ENCODE peak calls at places on chromosomes 7 and 10, in five cellular contexts. A, T, D, M and O are unnamed samples.
A peak's percentile ranks its signal among the peaks of the same experiment; 100 is the strongest.

GRCh38 chr10:103168436-103168835 is 24.6 kb downstream of the NT5C2 start:
- DNase-seq in A (no peak), T (peak; percentile 37), D (no peak), M (peak; percentile 36), O (no peak)

GRCh38 chr7:68246189-68246633 is 1249.6 kb downstream of the TYW1 start:
- DNase-seq in A (no peak), T (no peak), D (no peak), M (no peak), O (no peak)

GRCh38 chr7:130254555-130254954 is 12.1 kb upstream of the CPA2 start:
- DNase-seq in A (no peak), T (no peak), D (no peak), M (no peak), O (no peak)

GRCh38 chr7:40204581-40204980 is 69.8 kb downstream of the SUGCT start:
- DNase-seq in A (no peak), T (no peak), D (no peak), M (no peak), O (no peak)

GRCh38 chr7:47830015-47830414 is 118.3 kb downstream of the PKD1L1 start:
- DNase-seq in A (no peak), T (no peak), D (no peak), M (no peak), O (no peak)

GRCh38 chr7:134943785-134944400 is 42.4 kb upstream of the AGBL3 start:
- DNase-seq in A (peak; percentile 67), T (peak; percentile 58), D (peak; percentile 13), M (peak; percentile 55), O (peak; percentile 66)

GRCh38 chr7:129438839-129439640 is 4.8 kb downstream of the STRIP2 start:
- DNase-seq in A (no peak), T (peak; percentile 82), D (peak; percentile 27), M (peak; percentile 81), O (no peak)

GRCh38 chr7:99864041-99864440 is 12.8 kb downstream of the OR2AE1 start:
- DNase-seq in A (no peak), T (peak; percentile 20), D (no peak), M (no peak), O (no peak)

GRCh38 chr10:72557362-72557761 is 68.5 kb downstream of the MICU1 start:
- DNase-seq in A (no peak), T (peak; percentile 78), D (no peak), M (no peak), O (no peak)

GRCh38 chr7:128266891-128267839 is 26.1 kb downstream of the LEP start:
- DNase-seq in A (no peak), T (peak; percentile 59), D (peak; percentile 43), M (no peak), O (no peak)

GRCh38 chr7:134865001-134865845 is 85.8 kb downstream of the CALD1 start:
- DNase-seq in A (no peak), T (peak; percentile 78), D (no peak), M (no peak), O (peak; percentile 17)

GRCh38 chr7:9488555-9488954 is 1055.1 kb downstream of the NXPH1 start:
- DNase-seq in A (no peak), T (peak; percentile 62), D (no peak), M (peak; percentile 65), O (no peak)

GRCh38 chr7:157006205-157006747 is 4.2 kb downstream of the MNX1 start:
- DNase-seq in A (no peak), T (no peak), D (no peak), M (no peak), O (peak; percentile 44)

GRCh38 chr7:133789951-133790350 is 337.2 kb upstream of the LRGUK start:
- DNase-seq in A (no peak), T (no peak), D (no peak), M (no peak), O (no peak)

GRCh38 chr7:143345428-143345900 is 17.0 kb downstream of the FAM131B start:
- DNase-seq in A (no peak), T (peak; percentile 33), D (peak; percentile 76), M (peak; percentile 55), O (no peak)

GRCh38 chr7:45888185-45888992 is at the start of gene IGFBP1:
- DNase-seq in A (no peak), T (no peak), D (peak; percentile 68), M (peak; percentile 38), O (no peak)

GRCh38 chr7:85030893-85031292 is 156.0 kb downstream of the SEMA3D start:
- DNase-seq in A (no peak), T (peak; percentile 64), D (no peak), M (peak; percentile 50), O (peak; percentile 4)

GRCh38 chr7:36788814-36789470 is 64.6 kb upstream of the AOAH start:
- DNase-seq in A (no peak), T (no peak), D (no peak), M (no peak), O (no peak)

GRCh38 chr7:133742709-133743538 is 384.2 kb upstream of the LRGUK start:
- DNase-seq in A (no peak), T (peak; percentile 38), D (peak; percentile 30), M (peak; percentile 48), O (peak; percentile 4)

GRCh38 chr10:133103311-133103910 is 15.7 kb downstream of the ADGRA1 start:
- DNase-seq in A (no peak), T (no peak), D (no peak), M (no peak), O (no peak)

GRCh38 chr10:48450811-48451466 is 144.5 kb downstream of the MAPK8 start:
- DNase-seq in A (peak; percentile 28), T (no peak), D (no peak), M (no peak), O (no peak)

GRCh38 chr10:42781893-42782445 is 626 bp upstream of the BMS1 start:
- DNase-seq in A (no peak), T (peak; percentile 20), D (peak; percentile 11), M (no peak), O (no peak)

GRCh38 chr7:103487419-103487818 is 41.4 kb upstream of the SLC26A5 start:
- DNase-seq in A (no peak), T (no peak), D (no peak), M (no peak), O (no peak)

GRCh38 chr7:44963526-44964290 is 15.1 kb downstream of the MYO1G start:
- DNase-seq in A (no peak), T (no peak), D (no peak), M (no peak), O (peak; percentile 29)

GRCh38 chr10:78149193-78149592 is 115.5 kb downstream of the RPS24 start:
- DNase-seq in A (no peak), T (peak; percentile 15), D (no peak), M (no peak), O (no peak)

GRCh38 chr7:157113607-157114006 is 25.1 kb upstream of the UBE3C start:
- DNase-seq in A (no peak), T (no peak), D (no peak), M (no peak), O (no peak)

GRCh38 chr10:4242561-4243035 is 457.6 kb upstream of the KLF6 start:
- DNase-seq in A (no peak), T (peak; percentile 94), D (no peak), M (peak; percentile 89), O (no peak)

GRCh38 chr7:30411173-30411572 is 67.4 kb downstream of the NOD1 start:
- DNase-seq in A (no peak), T (no peak), D (no peak), M (no peak), O (no peak)

GRCh38 chr7:101172005-101172853 is 6.9 kb upstream of the VGF start:
- DNase-seq in A (no peak), T (no peak), D (no peak), M (no peak), O (no peak)

GRCh38 chr10:6052247-6053221 is 9.6 kb downstream of the IL2RA start:
- DNase-seq in A (no peak), T (no peak), D (peak; percentile 52), M (no peak), O (no peak)

GRCh38 chr10:11325817-11326216 is 285.6 kb downstream of the USP6NL start:
- DNase-seq in A (no peak), T (peak; percentile 41), D (no peak), M (no peak), O (no peak)

DNA sequence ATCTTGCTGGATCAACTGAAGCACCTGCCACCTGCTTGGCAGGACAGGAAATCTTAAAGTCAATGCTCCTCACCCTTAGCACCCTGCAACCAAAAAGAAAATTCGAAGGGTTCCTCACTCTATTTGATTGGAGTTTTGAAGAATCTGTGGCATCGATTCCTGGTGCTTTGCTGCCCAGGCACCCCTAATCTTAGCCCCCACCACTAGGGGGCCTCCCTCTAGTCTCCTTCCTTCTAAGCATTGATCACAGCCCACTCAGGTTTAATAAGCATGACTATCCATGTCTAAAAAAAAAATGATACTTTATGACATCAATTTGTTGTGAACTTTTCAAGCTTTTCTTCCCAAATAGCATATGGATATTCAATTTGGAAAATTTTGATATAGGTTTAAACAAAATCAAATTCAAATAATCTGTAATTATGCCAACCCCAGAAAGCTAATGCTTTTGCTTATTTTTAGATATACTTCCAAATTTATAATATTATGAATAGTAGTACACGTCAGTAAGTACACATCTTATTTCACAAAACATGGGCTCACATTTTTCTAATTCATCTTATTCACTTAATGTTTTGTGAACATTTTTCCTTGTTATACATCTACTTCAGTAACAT is 45.3 kb downstream of the NRG3 start:
- DNase-seq in A (peak; percentile 37), T (no peak), D (peak; percentile 75), M (peak; percentile 10), O (peak; percentile 22)
- TF ChIP-seq CTCF in A (peak; percentile 69), T (no peak), D (peak; percentile 87), M (peak; percentile 78), O (peak; percentile 48)

GRCh38 chr7:140640727-140641531 is at the start of gene DENND2A:
- DNase-seq in A (peak; percentile 62), T (no peak), D (no peak), M (peak; percentile 20), O (peak; percentile 57)

GRCh38 chr7:140635821-140636220 is 4.8 kb downstream of the DENND2A start:
- DNase-seq in A (no peak), T (no peak), D (no peak), M (no peak), O (no peak)

GRCh38 chr7:140640060-140640611 is 477 bp downstream of the DENND2A start:
- DNase-seq in A (peak; percentile 56), T (no peak), D (no peak), M (no peak), O (peak; percentile 56)

GRCh38 chr7:140639366-140640053 is 1.1 kb downstream of the DENND2A start:
- DNase-seq in A (no peak), T (peak; percentile 60), D (no peak), M (no peak), O (no peak)

GRCh38 chr7:140638311-140638791 is 2.3 kb downstream of the DENND2A start:
- DNase-seq in A (no peak), T (peak; percentile 51), D (no peak), M (no peak), O (no peak)
- TF ChIP-seq CTCF in A (no peak), T (peak; percentile 32), D (no peak), M (no peak), O (no peak)

DNA sequence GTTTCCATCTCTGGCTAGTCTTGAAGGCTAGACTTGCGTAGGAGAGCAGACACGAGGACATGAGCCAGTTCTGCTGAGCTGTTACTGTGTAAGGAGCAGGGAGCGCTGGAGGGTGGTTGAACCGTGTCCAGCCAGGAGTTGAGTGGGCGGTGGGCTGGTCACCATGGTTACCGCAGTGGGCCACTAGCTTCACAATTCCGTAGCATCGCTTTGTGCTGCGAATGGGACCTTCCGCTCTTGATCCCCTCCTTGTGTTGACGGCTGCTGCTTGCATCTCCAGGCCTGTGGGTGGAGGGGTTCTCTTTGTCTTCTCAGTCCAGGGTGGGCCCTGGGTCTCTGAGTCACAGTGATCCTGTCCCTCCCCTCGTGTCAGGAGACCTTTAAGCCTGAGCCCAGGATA is 49.4 kb upstream of the OCM start:
- DNase-seq in A (no peak), T (peak; percentile 79), D (no peak), M (no peak), O (no peak)
- TF ChIP-seq CTCF in A (no peak), T (no peak), D (no peak), M (no peak), O (no peak)

GRCh38 chr7:56063882-56064625 is at the start of gene SUMF2:
- DNase-seq in A (peak; percentile 96), T (peak; percentile 86), D (peak; percentile 96), M (peak; percentile 94), O (peak; percentile 96)
- TF ChIP-seq CTCF in A (peak; percentile 22), T (no peak), D (no peak), M (peak; percentile 4), O (no peak)